ENCODE peak calls at places on chromosomes 13 and 19, in four cellular contexts. One of them, this sample, is unnamed.

GRCh38 chr13:109088528-109088927 is 459.1 kb downstream of the MYO16 start:
- DNase-seq in cardiac fibroblast: no peak
- DNase-seq in Calu3: no peak
- DNase-seq in tibial artery: no peak
- DNase-seq in this sample: no peak

GRCh38 chr19:33470040-33470330 is 51.6 kb downstream of the PEPD start:
- DNase-seq in Calu3: no peak
- DNase-seq in cardiac fibroblast: no peak
- DNase-seq in tibial artery: peak
- DNase-seq in this sample: no peak

GRCh38 chr13:36919833-36920611 is at the start of gene SMAD9:
- DNase-seq in Calu3: peak
- DNase-seq in cardiac fibroblast: peak
- DNase-seq in tibial artery: peak
- DNase-seq in this sample: peak

GRCh38 chr13:101570410-101570809 is 117.9 kb downstream of the ITGBL1 start:
- DNase-seq in tibial artery: no peak
- DNase-seq in Calu3: no peak
- DNase-seq in cardiac fibroblast: no peak
- DNase-seq in this sample: no peak

GRCh38 chr13:76934671-76935070 is 13.6 kb upstream of the ACOD1 start:
- DNase-seq in tibial artery: no peak
- DNase-seq in Calu3: no peak
- DNase-seq in cardiac fibroblast: peak
- DNase-seq in this sample: no peak

GRCh38 chr19:48403606-48404005 is 10.1 kb downstream of the GRIN2D start:
- DNase-seq in tibial artery: no peak
- DNase-seq in cardiac fibroblast: peak
- DNase-seq in Calu3: peak
- DNase-seq in this sample: peak

GRCh38 chr13:109408596-109409382 is 377.6 kb downstream of the IRS2 start:
- DNase-seq in tibial artery: no peak
- DNase-seq in cardiac fibroblast: no peak
- DNase-seq in Calu3: no peak
- DNase-seq in this sample: no peak

GRCh38 chr13:110239280-110240120 is 67.5 kb downstream of the COL4A1 start:
- DNase-seq in cardiac fibroblast: no peak
- DNase-seq in Calu3: no peak
- DNase-seq in tibial artery: no peak
- DNase-seq in this sample: no peak

GRCh38 chr13:86000546-86000945 is 201.3 kb upstream of the SLITRK6 start:
- DNase-seq in tibial artery: no peak
- DNase-seq in Calu3: no peak
- DNase-seq in cardiac fibroblast: no peak
- DNase-seq in this sample: no peak

GRCh38 chr19:38665950-38666661 is 18.7 kb downstream of the ACTN4 start:
- DNase-seq in tibial artery: peak
- DNase-seq in cardiac fibroblast: peak
- DNase-seq in Calu3: peak
- DNase-seq in this sample: no peak

GRCh38 chr19:970695-971094 is 13.4 kb upstream of the WDR18 start:
- DNase-seq in Calu3: no peak
- DNase-seq in tibial artery: no peak
- DNase-seq in cardiac fibroblast: no peak
- DNase-seq in this sample: peak

GRCh38 chr19:29323972-29324680 is 111.2 kb upstream of the UQCRFS1 start:
- DNase-seq in Calu3: no peak
- DNase-seq in tibial artery: no peak
- DNase-seq in cardiac fibroblast: no peak
- DNase-seq in this sample: no peak

GRCh38 chr19:4389511-4390016 is 10.8 kb downstream of the SH3GL1 start:
- DNase-seq in cardiac fibroblast: no peak
- DNase-seq in Calu3: no peak
- DNase-seq in tibial artery: peak
- DNase-seq in this sample: no peak

GRCh38 chr19:38993271-38993670 is 17.7 kb upstream of the FBXO17 start:
- DNase-seq in cardiac fibroblast: peak
- DNase-seq in Calu3: no peak
- DNase-seq in tibial artery: no peak
- DNase-seq in this sample: no peak

GRCh38 chr13:105084931-105085330 is 1450.5 kb downstream of the EFNB2 start:
- DNase-seq in cardiac fibroblast: no peak
- DNase-seq in tibial artery: no peak
- DNase-seq in Calu3: no peak
- DNase-seq in this sample: no peak

GRCh38 chr13:21326155-21327030 is 132.7 kb downstream of the ZDHHC20 start:
- DNase-seq in Calu3: peak
- DNase-seq in tibial artery: no peak
- DNase-seq in cardiac fibroblast: peak
- DNase-seq in this sample: peak

GRCh38 chr13:43573361-43573740 is 213.4 kb downstream of the ENOX1 start:
- DNase-seq in cardiac fibroblast: no peak
- DNase-seq in tibial artery: no peak
- DNase-seq in Calu3: peak
- DNase-seq in this sample: no peak

GRCh38 chr19:21084343-21084742 is 2.3 kb downstream of the ZNF714 start:
- DNase-seq in cardiac fibroblast: peak
- DNase-seq in tibial artery: no peak
- DNase-seq in Calu3: no peak
- DNase-seq in this sample: peak

GRCh38 chr19:29495091-29495490 is 30.7 kb upstream of the VSTM2B start:
- DNase-seq in cardiac fibroblast: no peak
- DNase-seq in tibial artery: peak
- DNase-seq in Calu3: no peak
- DNase-seq in this sample: no peak

GRCh38 chr13:110017379-110017778 is 231.0 kb upstream of the IRS2 start:
- DNase-seq in cardiac fibroblast: peak
- DNase-seq in tibial artery: no peak
- DNase-seq in Calu3: peak
- DNase-seq in this sample: no peak

GRCh38 chr19:50325310-50326100 is 3.7 kb downstream of the KCNC3 start:
- DNase-seq in Calu3: peak
- DNase-seq in cardiac fibroblast: peak
- DNase-seq in tibial artery: no peak
- DNase-seq in this sample: peak

GRCh38 chr19:12825259-12826131 is 8.9 kb downstream of the RTBDN start:
- DNase-seq in tibial artery: no peak
- DNase-seq in Calu3: peak
- DNase-seq in cardiac fibroblast: peak
- DNase-seq in this sample: peak

GRCh38 chr19:48271531-48272151 is 1.8 kb downstream of the ZNF114 start:
- DNase-seq in Calu3: peak
- DNase-seq in tibial artery: no peak
- DNase-seq in cardiac fibroblast: peak
- DNase-seq in this sample: peak

GRCh38 chr13:88068975-88069374 is 397.8 kb downstream of the SLITRK5 start:
- DNase-seq in Calu3: no peak
- DNase-seq in cardiac fibroblast: no peak
- DNase-seq in tibial artery: no peak
- DNase-seq in this sample: peak

GRCh38 chr13:43058318-43058674 is 34.9 kb downstream of the DNAJC15 start:
- DNase-seq in Calu3: peak
- DNase-seq in cardiac fibroblast: peak
- DNase-seq in tibial artery: no peak
- DNase-seq in this sample: peak

GRCh38 chr19:22604571-22605274 is 29.4 kb upstream of the ZNF492 start:
- DNase-seq in cardiac fibroblast: no peak
- DNase-seq in tibial artery: no peak
- DNase-seq in Calu3: no peak
- DNase-seq in this sample: no peak

GRCh38 chr19:32396046-32396652 is 9.4 kb upstream of the DPY19L3 start:
- DNase-seq in tibial artery: no peak
- DNase-seq in Calu3: no peak
- DNase-seq in cardiac fibroblast: no peak
- DNase-seq in this sample: peak

GRCh38 chr13:94065741-94066140 is 413.7 kb downstream of the DCT start:
- DNase-seq in Calu3: no peak
- DNase-seq in cardiac fibroblast: no peak
- DNase-seq in tibial artery: no peak
- DNase-seq in this sample: no peak

GRCh38 chr19:18278521-18279265 is 2.7 kb downstream of the JUND start:
- DNase-seq in Calu3: peak
- DNase-seq in cardiac fibroblast: peak
- DNase-seq in tibial artery: no peak
- DNase-seq in this sample: peak

GRCh38 chr13:44452418-44452817 is 78.8 kb downstream of the SERP2 start:
- DNase-seq in cardiac fibroblast: no peak
- DNase-seq in tibial artery: no peak
- DNase-seq in Calu3: no peak
- DNase-seq in this sample: no peak

GRCh38 chr13:41231786-41232185 is 31.6 kb downstream of the MTRF1 start:
- DNase-seq in Calu3: peak
- DNase-seq in tibial artery: no peak
- DNase-seq in cardiac fibroblast: peak
- DNase-seq in this sample: no peak
- TF ChIP-seq CTCF in Calu3: no peak
- TF ChIP-seq CTCF in tibial artery: no peak
- TF ChIP-seq CTCF in cardiac fibroblast: no peak
- TF ChIP-seq CTCF in this sample: no peak

DNA sequence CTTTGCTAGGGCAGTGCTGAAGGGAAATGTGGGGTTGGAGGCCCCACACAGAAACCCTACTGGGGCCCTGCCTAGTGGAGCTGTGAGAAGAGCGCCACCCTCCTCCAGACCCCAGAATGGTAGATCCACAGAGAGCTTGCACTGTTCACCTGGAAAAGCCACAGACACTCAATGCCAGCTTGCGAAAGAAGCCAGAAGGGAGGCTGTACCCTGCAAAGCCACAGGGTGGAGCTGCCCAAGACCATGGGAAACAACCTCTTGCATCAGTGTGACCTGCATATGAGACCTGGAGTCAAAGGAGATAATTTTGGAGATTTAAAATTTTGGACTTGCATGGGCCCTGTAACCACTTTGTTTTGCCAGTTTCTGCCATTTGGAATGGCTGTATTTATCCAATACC is 615.4 kb upstream of the MIR17HG start:
- DNase-seq in cardiac fibroblast: no peak
- DNase-seq in tibial artery: no peak
- DNase-seq in Calu3: no peak
- DNase-seq in this sample: peak
- TF ChIP-seq CTCF in cardiac fibroblast: no peak
- TF ChIP-seq CTCF in tibial artery: no peak
- TF ChIP-seq CTCF in Calu3: no peak
- TF ChIP-seq CTCF in this sample: no peak

GRCh38 chr19:35458821-35459391 is 10.8 kb downstream of the FFAR2 start:
- DNase-seq in tibial artery: no peak
- DNase-seq in cardiac fibroblast: no peak
- DNase-seq in Calu3: peak
- DNase-seq in this sample: no peak
- TF ChIP-seq CTCF in tibial artery: no peak
- TF ChIP-seq CTCF in cardiac fibroblast: no peak
- TF ChIP-seq CTCF in Calu3: no peak
- TF ChIP-seq CTCF in this sample: no peak

DNA sequence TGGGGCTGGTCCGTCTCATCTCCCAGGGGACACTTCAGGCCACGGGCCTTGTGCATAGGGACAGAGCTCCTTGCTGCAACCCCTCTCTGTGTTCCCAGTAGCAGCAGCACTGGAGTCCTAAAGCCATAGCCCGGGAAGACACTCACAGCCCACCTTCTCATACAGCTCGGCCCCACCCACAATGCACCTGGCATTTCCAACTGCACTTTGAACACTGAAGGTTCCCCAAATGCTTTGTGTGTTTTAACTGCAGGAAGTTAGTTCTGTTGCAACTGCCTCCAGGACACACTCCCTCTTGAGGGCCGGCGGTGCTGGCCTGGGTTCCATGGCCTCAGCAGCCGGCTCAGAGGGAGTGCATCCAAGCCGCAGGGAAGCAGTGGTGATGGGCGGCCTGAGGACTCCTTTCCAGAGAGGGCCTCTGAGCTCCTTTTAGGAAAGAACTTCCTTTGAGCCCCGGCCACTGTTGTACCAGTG is 22.7 kb upstream of the TMEM255B start:
- DNase-seq in cardiac fibroblast: no peak
- DNase-seq in tibial artery: no peak
- DNase-seq in Calu3: no peak
- DNase-seq in this sample: no peak
- TF ChIP-seq CTCF in cardiac fibroblast: no peak
- TF ChIP-seq CTCF in tibial artery: no peak
- TF ChIP-seq CTCF in Calu3: no peak
- TF ChIP-seq CTCF in this sample: no peak

GRCh38 chr19:40190891-40191835 is at the start of gene MAP3K10:
- DNase-seq in cardiac fibroblast: peak
- DNase-seq in tibial artery: peak
- DNase-seq in Calu3: peak
- DNase-seq in this sample: peak

GRCh38 chr19:40193587-40193849 is 2.3 kb downstream of the MAP3K10 start:
- DNase-seq in Calu3: no peak
- DNase-seq in cardiac fibroblast: peak
- DNase-seq in tibial artery: no peak
- DNase-seq in this sample: no peak

GRCh38 chr19:40192758-40193586 is 1.7 kb downstream of the MAP3K10 start:
- DNase-seq in cardiac fibroblast: no peak
- DNase-seq in Calu3: no peak
- DNase-seq in tibial artery: no peak
- DNase-seq in this sample: no peak

DNA sequence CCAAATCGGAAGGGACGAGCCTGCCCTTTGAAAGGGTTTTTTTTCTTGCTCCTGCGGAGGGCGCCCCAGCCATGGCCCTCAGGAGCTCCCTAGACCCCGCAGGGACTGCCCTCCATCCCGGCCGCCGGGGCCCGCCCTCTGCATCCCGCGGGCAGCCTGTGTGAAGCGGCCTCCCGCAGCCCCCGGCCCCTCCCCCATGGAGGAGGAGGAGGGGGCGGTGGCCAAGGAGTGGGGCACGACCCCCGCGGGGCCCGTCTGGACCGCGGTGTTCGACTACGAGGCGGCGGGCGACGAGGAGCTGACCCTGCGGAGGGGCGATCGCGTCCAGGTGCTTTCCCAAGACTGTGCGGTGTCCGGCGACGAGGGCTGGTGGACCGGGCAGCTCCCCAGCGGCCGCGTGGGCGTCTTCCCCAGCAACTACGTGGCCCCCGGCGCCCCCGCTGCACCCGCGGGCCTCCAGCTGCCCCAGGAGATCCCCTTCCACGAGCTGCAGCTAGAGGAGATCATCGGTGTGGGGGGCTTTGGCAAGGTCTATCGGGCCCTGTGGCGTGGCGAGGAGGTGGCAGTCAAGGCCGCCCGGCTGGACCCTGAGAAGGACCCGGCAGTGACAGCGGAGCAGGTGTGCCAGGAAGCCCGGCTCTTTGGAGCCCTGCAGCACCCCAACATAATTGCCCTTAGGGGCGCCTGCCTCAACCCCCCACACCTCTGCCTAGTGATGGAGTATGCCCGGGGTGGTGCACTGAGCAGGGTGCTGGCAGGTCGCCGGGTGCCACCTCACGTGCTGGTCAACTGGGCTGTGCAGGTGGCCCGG is 815 bp downstream of the MAP3K10 start:
- DNase-seq in cardiac fibroblast: peak
- DNase-seq in Calu3: peak
- DNase-seq in tibial artery: no peak
- DNase-seq in this sample: peak
- TF ChIP-seq CTCF in cardiac fibroblast: peak
- TF ChIP-seq CTCF in Calu3: no peak
- TF ChIP-seq CTCF in tibial artery: no peak
- TF ChIP-seq CTCF in this sample: no peak

This sample was measured in activated CD8-positive, alpha-beta T cell treated with anti-CD3 and anti-CD28 coated beads for 36 hours.